ENCODE peak calls at places on chromosome 16, in eight cellular contexts. M is psoas muscle, W is AG10803, I is glutamatergic neuron, L is B cell, Z is brain microvascular endothelial cell, T is uterus, G is WTC11. H is an unnamed sample.

GRCh38 chr16:51752596-51752995 is 601.5 kb upstream of the SALL1 start:
- DNase-seq in W (no peak), L (no peak), M (no peak), G (no peak), T (no peak), Z (no peak), I (no peak), H (no peak)

GRCh38 chr16:3773663-3774062 is 56.3 kb upstream of the TRAP1 start:
- DNase-seq in I (no peak), Z (no peak), M (no peak), W (no peak), G (no peak), L (no peak), T (no peak), H (no peak)

GRCh38 chr16:20904507-20905079 is 4.0 kb downstream of the LYRM1 start:
- DNase-seq in M (no peak), G (no peak), Z (peak), W (peak), T (no peak), L (peak), I (no peak), H (no peak)

GRCh38 chr16:70576431-70577255 is 53.0 kb downstream of the SF3B3 start:
- DNase-seq in L (no peak), G (no peak), I (no peak), Z (peak), M (no peak), W (peak), T (no peak), H (no peak)

GRCh38 chr16:74601131-74601871 is 5.6 kb downstream of the GLG1 start:
- DNase-seq in G (no peak), M (no peak), Z (no peak), I (no peak), T (no peak), L (no peak), W (no peak), H (no peak)

GRCh38 chr16:17850626-17851265 is 380.0 kb upstream of the XYLT1 start:
- DNase-seq in Z (no peak), G (no peak), I (peak), M (no peak), T (no peak), W (no peak), L (no peak), H (peak)

GRCh38 chr16:13896543-13897182 is 23.3 kb upstream of the ERCC4 start:
- DNase-seq in T (no peak), L (no peak), I (no peak), Z (no peak), W (no peak), M (no peak), G (no peak), H (no peak)

GRCh38 chr16:56343661-56344517 is 81.5 kb downstream of the AMFR start:
- DNase-seq in T (no peak), G (no peak), L (no peak), Z (no peak), M (no peak), I (no peak), W (peak), H (no peak)

GRCh38 chr16:56294014-56294413 is 102.7 kb downstream of the GNAO1 start:
- DNase-seq in M (no peak), G (no peak), I (no peak), T (no peak), W (no peak), Z (no peak), L (no peak), H (no peak)

GRCh38 chr16:53055603-53056527 is 1.1 kb downstream of the CHD9 start:
- DNase-seq in G (no peak), M (no peak), I (no peak), T (peak), W (peak), L (no peak), Z (peak), H (no peak)

GRCh38 chr16:68272501-68273209 is 8.3 kb downstream of the SLC7A6 start:
- DNase-seq in Z (no peak), G (no peak), M (no peak), T (no peak), I (no peak), W (no peak), L (peak), H (no peak)

GRCh38 chr16:67169642-67170167 is 633 bp upstream of the NOL3 start:
- DNase-seq in Z (no peak), M (no peak), T (no peak), W (no peak), G (peak), L (no peak), I (peak), H (peak)

GRCh38 chr16:71440669-71441347 is 1.0 kb downstream of the TLE7 start:
- DNase-seq in T (no peak), W (no peak), G (peak), M (no peak), L (no peak), Z (no peak), I (no peak), H (no peak)

GRCh38 chr16:88527186-88527936 is 42.8 kb upstream of the ZC3H18 start:
- DNase-seq in G (peak), L (peak), Z (peak), M (peak), T (peak), W (peak), I (peak), H (peak)

GRCh38 chr16:49502136-49502881 is 128.7 kb downstream of the C16orf78 start:
- DNase-seq in G (no peak), M (no peak), T (no peak), W (no peak), Z (no peak), L (no peak), I (peak), H (no peak)

GRCh38 chr16:77956231-77956630 is 66.1 kb upstream of the CLEC3A start:
- DNase-seq in Z (no peak), L (no peak), M (no peak), G (no peak), I (no peak), W (no peak), T (no peak), H (no peak)

GRCh38 chr16:77955127-77955526 is 67.2 kb upstream of the CLEC3A start:
- DNase-seq in G (peak), Z (no peak), L (no peak), I (no peak), M (no peak), T (no peak), W (no peak), H (no peak)

GRCh38 chr16:77946834-77947233 is 75.5 kb upstream of the CLEC3A start:
- DNase-seq in W (no peak), Z (no peak), I (no peak), M (no peak), L (no peak), T (no peak), G (no peak), H (no peak)

GRCh38 chr16:77949445-77949844 is 72.9 kb upstream of the CLEC3A start:
- DNase-seq in I (no peak), L (no peak), T (no peak), Z (no peak), M (no peak), W (no peak), G (no peak), H (no peak)

DNA sequence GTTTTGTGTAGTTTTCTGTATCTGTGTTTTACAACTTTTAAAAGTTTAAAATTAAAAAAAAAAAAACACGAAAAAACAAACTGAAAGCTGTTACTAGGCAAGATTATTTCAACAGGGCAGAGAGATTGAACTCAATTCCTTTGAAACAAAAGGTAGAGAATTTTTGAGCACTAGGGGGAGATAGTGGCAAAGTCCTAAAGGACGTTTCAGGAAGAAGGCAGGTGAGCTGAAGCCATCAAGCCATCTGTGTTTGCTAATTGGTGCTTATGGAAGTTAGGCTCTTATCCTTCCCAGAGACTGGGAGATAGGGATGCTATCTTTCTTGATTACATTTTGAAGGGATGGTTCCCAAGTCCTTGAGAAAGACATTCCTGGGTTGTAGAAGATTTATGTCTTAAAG is 70.6 kb upstream of the CLEC3A start:
- DNase-seq in M (no peak), G (no peak), L (no peak), I (no peak), Z (no peak), W (no peak), T (no peak), H (no peak)
- TF ChIP-seq CTCF in M (peak), G (peak), L (peak), I (peak), Z (peak), W (no peak), T (peak), H (peak)

GRCh38 chr16:27921134-27921533 is 142.4 kb downstream of the GSG1L start:
- DNase-seq in I (no peak), L (no peak), T (no peak), W (no peak), Z (no peak), M (no peak), G (no peak), H (no peak)

GRCh38 chr16:27918755-27919154 is 144.8 kb downstream of the GSG1L start:
- DNase-seq in W (peak), L (no peak), M (no peak), T (no peak), Z (no peak), G (no peak), I (no peak), H (no peak)

GRCh38 chr16:27922433-27922832 is 141.1 kb downstream of the GSG1L start:
- DNase-seq in Z (no peak), W (no peak), G (peak), I (no peak), M (no peak), T (no peak), L (no peak), H (no peak)

GRCh38 chr16:27917953-27918352 is 145.6 kb downstream of the GSG1L start:
- DNase-seq in G (no peak), T (no peak), M (no peak), Z (no peak), I (no peak), L (no peak), W (no peak), H (no peak)

DNA sequence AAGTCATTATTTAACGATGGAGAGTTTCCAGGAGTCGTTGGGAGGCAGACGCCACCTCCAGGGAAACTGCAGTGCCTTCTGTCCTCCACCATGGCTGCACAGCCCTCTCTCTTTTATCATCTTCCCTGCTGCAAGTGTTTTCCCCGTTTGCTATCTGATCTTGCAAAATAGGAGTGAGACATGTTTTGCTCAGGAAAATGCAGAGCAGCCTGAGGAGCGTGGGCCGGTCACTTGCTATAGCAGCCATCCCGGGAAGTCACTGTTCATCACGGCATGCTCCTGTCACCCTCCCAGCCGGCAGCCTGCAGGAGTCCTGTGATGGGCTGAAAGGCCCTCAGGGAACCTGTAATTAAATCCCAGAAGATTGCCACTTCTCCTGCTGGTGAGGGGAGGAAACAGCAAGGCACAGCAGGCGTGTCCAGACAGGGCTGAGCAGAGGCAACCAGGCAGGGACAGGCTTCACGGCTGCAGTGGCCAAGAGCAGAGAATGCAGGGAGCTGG is 143.1 kb downstream of the GSG1L start:
- DNase-seq in T (no peak), I (peak), G (peak), L (no peak), Z (no peak), M (no peak), W (no peak), H (peak)
- TF ChIP-seq CTCF in T (no peak), I (peak), G (peak), L (no peak), Z (peak), M (no peak), W (no peak), H (peak)

GRCh38 chr16:31038993-31039392 is 5.6 kb downstream of the STX4 start:
- DNase-seq in L (no peak), T (no peak), W (no peak), G (no peak), Z (no peak), M (no peak), I (no peak), H (no peak)

GRCh38 chr16:31033709-31034492 is 543 bp downstream of the STX4 start:
- DNase-seq in T (peak), I (peak), L (peak), Z (peak), W (peak), G (peak), M (peak), H (peak)

GRCh38 chr16:31029272-31029671 is 4.1 kb upstream of the STX4 start:
- DNase-seq in I (no peak), L (no peak), Z (no peak), W (no peak), M (no peak), T (no peak), G (no peak), H (no peak)

GRCh38 chr16:31032736-31033708 is at the start of gene STX4:
- DNase-seq in Z (peak), M (peak), T (peak), I (peak), L (peak), W (peak), G (peak), H (peak)
- TF ChIP-seq CTCF in Z (no peak), M (no peak), T (no peak), I (no peak), L (no peak), W (peak), G (no peak), H (no peak)

GRCh38 chr16:1781758-1782407 is 488 bp downstream of the SPSB3 start:
- DNase-seq in L (no peak), T (no peak), M (peak), Z (no peak), W (no peak), G (peak), I (peak), H (no peak)
- TF ChIP-seq CTCF in L (peak), T (no peak), M (no peak), Z (peak), W (peak), G (no peak), I (no peak), H (peak)

GRCh38 chr16:11218324-11218962 is 37.6 kb downstream of the SOCS1 start:
- DNase-seq in I (no peak), M (no peak), T (no peak), L (no peak), G (no peak), Z (no peak), W (peak), H (no peak)
- TF ChIP-seq CTCF in I (peak), M (peak), T (no peak), L (peak), G (peak), Z (peak), W (peak), H (peak)

GRCh38 chr16:86446279-86446678 is 64.0 kb upstream of the FOXF1 start:
- DNase-seq in Z (no peak), T (no peak), M (no peak), L (no peak), I (no peak), G (no peak), W (no peak), H (no peak)

GRCh38 chr16:86444274-86445060 is 65.9 kb upstream of the FOXF1 start:
- DNase-seq in M (no peak), L (no peak), I (no peak), W (no peak), Z (no peak), T (no peak), G (no peak), H (no peak)

GRCh38 chr16:86447228-86447627 is 63.1 kb upstream of the FOXF1 start:
- DNase-seq in T (no peak), W (no peak), G (no peak), I (no peak), Z (no peak), M (no peak), L (no peak), H (no peak)

GRCh38 chr16:86443508-86444130 is 66.7 kb upstream of the FOXF1 start:
- DNase-seq in G (no peak), L (no peak), T (no peak), M (no peak), Z (no peak), W (no peak), I (no peak), H (no peak)

DNA sequence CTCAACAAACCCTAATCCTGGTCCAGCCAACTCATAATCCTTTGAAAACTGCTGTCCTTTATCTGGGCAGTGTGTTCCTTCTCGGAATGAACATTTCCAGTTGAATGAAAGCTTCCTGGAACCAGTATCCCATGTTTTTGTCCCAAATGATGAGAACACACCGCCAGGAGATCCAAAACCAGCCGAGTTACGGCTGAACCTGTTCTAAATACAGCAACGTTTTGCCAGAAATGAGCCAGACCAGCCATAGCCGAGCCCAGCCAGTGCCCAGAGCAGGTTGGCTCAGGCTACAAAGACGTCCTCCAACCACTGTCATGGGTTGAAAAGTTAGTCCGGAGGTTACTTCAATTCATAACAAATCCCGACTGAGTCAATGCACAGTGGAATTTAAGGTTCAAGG is 67.6 kb upstream of the FOXF1 start:
- DNase-seq in G (no peak), W (no peak), I (no peak), Z (no peak), T (no peak), M (no peak), L (no peak), H (no peak)
- TF ChIP-seq CTCF in G (no peak), W (no peak), I (no peak), Z (no peak), T (no peak), M (no peak), L (no peak), H (no peak)

H was measured in neural crest cell.